ENCODE peak calls at places on chromosomes 2 and 18, in eight cellular contexts. V is hypothalamus; N is SJSA1; M is HT1080; T is foreskin fibroblast; P is AG08395; Y is HTR-8/SVneo; Z is activated CD8-positive, alpha-beta memory T cell treated with anti-CD3 and anti-CD28 coated beads for 1 hour. B is an unnamed sample.

GRCh38 chr2:42132966-42133641 is 36.0 kb upstream of the EML4 start:
- DNase-seq in V (no peak), N (peak), M (peak), T (peak), P (peak), Y (peak), Z (peak), B (peak)

GRCh38 chr2:136327162-136327852 is 209.4 kb upstream of the CXCR4 start:
- DNase-seq in V (no peak), N (peak), M (peak), T (no peak), P (no peak), Y (no peak), Z (peak), B (no peak)

GRCh38 chr2:210955591-210955990 is 399.2 kb downstream of the CPS1 start:
- DNase-seq in V (no peak), N (no peak), M (peak), T (no peak), P (no peak), Y (peak), Z (no peak), B (peak)

GRCh38 chr2:216713691-216714411 is 18.5 kb upstream of the IGFBP5 start:
- DNase-seq in V (no peak), N (peak), M (peak), T (peak), P (peak), Y (peak), Z (no peak), B (peak)

GRCh38 chr18:5417342-5417741 is 121.8 kb upstream of the ZBTB14 start:
- DNase-seq in V (peak), N (no peak), M (no peak), T (peak), P (peak), Y (no peak), Z (no peak), B (no peak)

GRCh38 chr2:52220393-52220792 is 1188.5 kb upstream of the NRXN1 start:
- DNase-seq in V (no peak), N (no peak), M (peak), T (no peak), P (no peak), Y (no peak), Z (no peak), B (no peak)

GRCh38 chr2:183937220-183937619 is 661.1 kb upstream of the ZNF804A start:
- DNase-seq in V (no peak), N (no peak), M (no peak), T (no peak), P (no peak), Y (no peak), Z (no peak), B (no peak)

GRCh38 chr2:8502316-8502715 is 179.5 kb upstream of the ID2 start:
- DNase-seq in V (no peak), N (no peak), M (no peak), T (no peak), P (no peak), Y (no peak), Z (no peak), B (no peak)

GRCh38 chr2:224793961-224794360 is 77.8 kb upstream of the CCDC195 start:
- DNase-seq in V (no peak), N (no peak), M (no peak), T (peak), P (peak), Y (no peak), Z (no peak), B (no peak)

GRCh38 chr2:55490554-55490953 is 29.0 kb upstream of the CFAP36 start:
- DNase-seq in V (no peak), N (no peak), M (peak), T (peak), P (peak), Y (no peak), Z (no peak), B (peak)

GRCh38 chr2:178764097-178764496 is 43.1 kb downstream of the TTN start:
- DNase-seq in V (no peak), N (no peak), M (peak), T (peak), P (no peak), Y (no peak), Z (no peak), B (peak)

GRCh38 chr2:53353372-53354111 is 414.1 kb upstream of the CHAC2 start:
- DNase-seq in V (no peak), N (peak), M (peak), T (peak), P (no peak), Y (peak), Z (no peak), B (peak)

GRCh38 chr2:101697794-101698418 is 399 bp downstream of the MAP4K4 start:
- DNase-seq in V (peak), N (no peak), M (no peak), T (peak), P (no peak), Y (no peak), Z (no peak), B (peak)

GRCh38 chr2:221808488-221808887 is 236.4 kb upstream of the EPHA4 start:
- DNase-seq in V (no peak), N (no peak), M (no peak), T (no peak), P (no peak), Y (no peak), Z (no peak), B (no peak)

GRCh38 chr2:20424300-20425290 is 22.3 kb upstream of the RHOB start:
- DNase-seq in V (no peak), N (peak), M (peak), T (peak), P (peak), Y (peak), Z (no peak), B (peak)

B was measured in HCEC 1CT.